ENCODE peak calls at places on chromosomes 3 and 15, in eight cellular contexts. L is HCT116, S is breast epithelium, Y is GM12891, X is transverse colon, B is endothelial cell of umbilical vein, F is sigmoid colon, J is HepG2. G is an unnamed sample.

GRCh38 chr15:101172421-101173097 is 79.3 kb downstream of the CHSY1 start:
- DNase-seq in L (no peak), S (no peak), Y (no peak), X (no peak), B (no peak), F (no peak), J (no peak), G (no peak)

GRCh38 chr3:141305436-141305835 is 62.9 kb upstream of the ZBTB38 start:
- DNase-seq in L (no peak), S (no peak), Y (no peak), X (no peak), B (peak; percentile 27), F (no peak), J (peak; percentile 24), G (no peak)

GRCh38 chr15:82533801-82534200 is 6.5 kb downstream of the RPS17 start:
- DNase-seq in L (no peak), S (peak; percentile 14), Y (no peak), X (no peak), B (no peak), F (no peak), J (no peak), G (no peak)

GRCh38 chr15:60591491-60592385 is 112.8 kb upstream of the ICE2 start:
- DNase-seq in L (no peak), S (no peak), Y (peak; percentile 46), X (peak; percentile 33), B (peak; percentile 53), F (peak; percentile 74), J (no peak), G (peak; percentile 40)

GRCh38 chr3:57596495-57597239 is 477 bp downstream of the ARF4 start:
- DNase-seq in L (peak; percentile 36), S (peak; percentile 84), Y (peak; percentile 24), X (peak; percentile 83), B (peak; percentile 79), F (peak; percentile 94), J (peak; percentile 75), G (peak; percentile 19)

GRCh38 chr3:149198611-149199010 is 23.0 kb downstream of the CP start:
- DNase-seq in L (no peak), S (no peak), Y (no peak), X (no peak), B (no peak), F (no peak), J (no peak), G (no peak)

GRCh38 chr15:58260911-58261267 is 122.7 kb downstream of the AQP9 start:
- DNase-seq in L (no peak), S (peak; percentile 77), Y (no peak), X (no peak), B (no peak), F (no peak), J (no peak), G (no peak)

GRCh38 chr15:40436892-40437753 is 3.6 kb upstream of the BAHD1 start:
- DNase-seq in L (no peak), S (no peak), Y (no peak), X (no peak), B (no peak), F (no peak), J (no peak), G (no peak)

GRCh38 chr15:65980824-65981456 is 111.6 kb downstream of the RAB11A start:
- DNase-seq in L (peak; percentile 56), S (no peak), Y (no peak), X (peak; percentile 71), B (peak; percentile 52), F (no peak), J (peak; percentile 30), G (peak; percentile 41)

GRCh38 chr3:132593950-132594328 is 3.1 kb upstream of the ACKR4 start:
- DNase-seq in L (no peak), S (no peak), Y (no peak), X (no peak), B (peak; percentile 93), F (no peak), J (no peak), G (no peak)

GRCh38 chr3:99586680-99587079 is 51.7 kb upstream of the COL8A1 start:
- DNase-seq in L (no peak), S (no peak), Y (no peak), X (no peak), B (no peak), F (no peak), J (no peak), G (no peak)

GRCh38 chr15:66581972-66582537 is 16.3 kb upstream of the LCTL start:
- DNase-seq in L (no peak), S (no peak), Y (no peak), X (no peak), B (peak; percentile 77), F (no peak), J (peak; percentile 62), G (no peak)

GRCh38 chr15:90013503-90013937 is 12.4 kb downstream of the ZNF710 start:
- DNase-seq in L (no peak), S (no peak), Y (no peak), X (peak; percentile 7), B (no peak), F (no peak), J (no peak), G (no peak)

DNA sequence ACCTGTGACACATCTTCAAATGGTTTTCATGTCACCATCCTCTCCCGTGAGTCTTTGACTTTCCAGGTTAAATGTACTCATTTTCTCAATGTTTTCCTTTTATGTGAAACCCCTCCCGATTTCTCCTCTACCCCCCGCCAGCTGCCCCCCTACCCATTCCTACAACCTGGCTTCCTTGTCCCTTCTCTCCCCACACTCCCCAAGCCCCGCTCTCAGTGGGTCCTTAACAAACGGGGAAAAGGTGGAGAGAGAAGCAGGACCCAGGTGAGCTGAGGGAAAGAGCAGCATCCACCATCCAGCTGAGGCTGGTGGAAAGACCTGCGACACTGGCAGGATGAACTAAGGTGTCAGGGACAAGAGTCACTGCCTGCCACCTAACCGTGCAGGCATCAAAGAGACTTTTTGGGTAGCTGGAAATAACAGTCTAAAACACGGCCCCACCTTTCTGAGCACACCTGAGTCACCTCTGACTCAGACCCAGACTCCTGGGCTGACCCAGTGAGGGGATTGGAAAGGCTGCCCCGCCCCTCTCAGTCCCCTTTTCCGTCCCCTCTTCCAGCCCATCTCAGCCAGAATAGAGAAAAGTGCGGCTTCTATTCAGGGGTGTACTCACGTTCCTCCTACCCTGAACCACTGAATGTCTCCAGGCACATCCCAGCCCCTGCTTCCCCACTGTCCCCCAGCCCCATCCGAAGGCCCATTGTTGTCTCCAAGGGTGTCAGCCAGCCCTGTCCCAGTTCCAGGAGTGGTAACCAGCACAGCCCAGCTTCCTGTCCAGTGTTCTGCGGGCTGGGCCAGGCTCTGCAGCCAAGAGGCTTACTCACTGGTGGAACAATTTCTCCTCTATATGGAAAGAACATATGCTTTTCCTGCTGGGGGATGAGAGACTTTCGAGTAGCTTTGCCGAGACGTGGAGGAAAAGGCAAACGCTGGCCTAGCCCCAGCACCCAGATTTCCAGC is 20.4 kb downstream of the ISG20 start:
- DNase-seq in L (peak; percentile 34), S (peak; percentile 18), Y (no peak), X (no peak), B (peak; percentile 64), F (peak; percentile 56), J (no peak), G (no peak)
- TF ChIP-seq POLR2A in L (no peak), S (no peak), Y (no peak), X (no peak), B (no peak), F (no peak), J (no peak), G (no peak)

GRCh38 chr3:114151091-114151490 is 27.8 kb downstream of the DRD3 start:
- DNase-seq in L (no peak), S (no peak), Y (no peak), X (no peak), B (no peak), F (no peak), J (no peak), G (no peak)

GRCh38 chr3:114157321-114157720 is 21.5 kb downstream of the DRD3 start:
- DNase-seq in L (no peak), S (no peak), Y (no peak), X (no peak), B (no peak), F (no peak), J (no peak), G (no peak)

GRCh38 chr3:114155370-114155821 is 23.5 kb downstream of the DRD3 start:
- DNase-seq in L (peak; percentile 34), S (no peak), Y (no peak), X (peak; percentile 9), B (peak; percentile 41), F (no peak), J (peak; percentile 21), G (no peak)

GRCh38 chr3:114154321-114154821 is 24.5 kb downstream of the DRD3 start:
- DNase-seq in L (no peak), S (no peak), Y (no peak), X (no peak), B (no peak), F (no peak), J (no peak), G (no peak)

GRCh38 chr3:114152519-114153151 is 26.2 kb downstream of the DRD3 start:
- DNase-seq in L (peak; percentile 68), S (peak; percentile 53), Y (peak; percentile 65), X (peak; percentile 76), B (peak; percentile 83), F (peak; percentile 86), J (peak; percentile 61), G (peak; percentile 57)
- TF ChIP-seq POLR2AphosphoS5 in L (no peak), S (peak; percentile 70), Y (no peak), X (no peak), B (peak; percentile 50), F (peak; percentile 19), J (no peak), G (no peak)

DNA sequence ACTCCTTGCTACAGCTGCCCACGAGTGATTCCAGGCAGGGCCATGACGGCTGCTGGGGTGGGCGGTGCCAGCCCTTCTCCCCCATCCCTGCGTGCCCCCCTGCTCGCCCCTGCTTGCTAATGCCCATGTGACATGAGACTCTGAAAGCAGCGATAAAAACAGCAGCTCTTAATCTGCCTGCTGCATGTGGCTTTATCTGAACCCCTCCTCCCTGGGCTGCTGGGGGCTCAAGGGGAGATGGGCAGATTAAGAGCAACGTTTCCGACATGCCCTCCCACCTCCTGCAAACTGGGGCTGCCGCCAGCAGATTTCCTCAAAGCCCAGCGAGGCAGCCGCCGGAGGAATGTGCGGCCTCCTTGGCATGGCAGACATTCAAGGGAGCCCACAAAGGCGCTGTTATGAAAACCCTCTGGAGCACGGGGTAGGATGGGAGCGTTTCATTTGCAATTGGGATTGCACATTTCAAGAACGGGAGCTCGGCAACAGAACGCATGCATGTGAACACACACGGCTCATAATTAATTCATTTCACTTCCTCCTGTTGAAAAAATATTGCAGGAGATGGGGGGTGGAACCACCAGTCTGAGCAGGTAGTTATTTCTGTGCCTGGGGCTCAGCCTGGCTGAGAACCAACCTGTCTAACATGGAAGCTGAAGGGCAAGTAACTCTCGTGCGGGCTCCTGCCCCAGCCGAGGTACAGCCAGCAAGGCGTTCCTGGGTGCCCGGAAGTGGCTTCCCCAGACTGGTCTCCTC is 504.2 kb upstream of the PROK2 start:
- DNase-seq in L (no peak), S (peak; percentile 87), Y (peak; percentile 39), X (no peak), B (peak; percentile 38), F (peak; percentile 70), J (no peak), G (peak; percentile 51)
- TF ChIP-seq POLR2A in L (no peak), S (no peak), Y (no peak), X (no peak), B (no peak), F (no peak), J (no peak), G (no peak)

DNA sequence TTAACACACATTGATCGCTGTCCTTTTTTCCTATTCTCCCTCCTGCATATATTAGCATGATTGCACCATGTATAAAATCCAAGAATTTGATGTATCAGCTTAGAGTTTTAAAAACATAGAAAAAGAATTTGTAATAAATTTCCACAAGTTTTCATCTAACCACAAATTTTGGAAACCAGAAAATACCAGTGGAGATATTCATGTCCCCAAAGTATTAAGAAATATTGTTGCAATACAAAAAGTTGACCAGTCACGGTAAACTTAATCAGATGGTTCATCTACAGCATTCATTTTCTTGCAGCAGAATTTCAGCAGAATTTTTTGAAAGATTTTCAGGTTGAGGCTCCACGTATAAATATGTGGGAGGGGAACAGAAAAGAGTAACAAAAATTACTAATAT is 500.9 kb upstream of the MDFIC2 start:
- DNase-seq in L (no peak), S (no peak), Y (no peak), X (no peak), B (no peak), F (no peak), J (no peak), G (no peak)
- TF ChIP-seq POLR2AphosphoS5 in L (no peak), S (no peak), Y (no peak), X (no peak), B (no peak), F (no peak), J (no peak), G (no peak)

G was measured in GM12892.